ENCODE peak calls at places on chromosome 10, in five cellular contexts. S is SK-N-SH, U is HL-60, C is SK-N-MC, G is sigmoid colon. L is an unnamed sample.

GRCh38 chr10:23189024-23189423 is 3.1 kb upstream of the PTF1A start:
- DNase-seq in U (no peak), C (no peak), G (no peak), S (no peak), L (no peak)

GRCh38 chr10:128097783-128098182 is 28.4 kb downstream of the MKI67 start:
- DNase-seq in C (no peak), U (no peak), G (no peak), S (no peak), L (no peak)

GRCh38 chr10:101136708-101137121 is 5.6 kb downstream of the TLX1 start:
- DNase-seq in C (no peak), U (no peak), G (no peak), S (no peak), L (peak; percentile 53)

GRCh38 chr10:124251317-124251716 is 157.9 kb upstream of the CHST15 start:
- DNase-seq in U (peak; percentile 32), S (no peak), C (no peak), G (no peak), L (no peak)

GRCh38 chr10:123636598-123637325 is 29.4 kb upstream of the GPR26 start:
- DNase-seq in S (no peak), G (no peak), C (no peak), U (no peak), L (no peak)

GRCh38 chr10:57507788-57508187 is 759.9 kb downstream of the IPMK start:
- DNase-seq in S (no peak), C (no peak), G (peak; percentile 52), U (no peak), L (peak; percentile 49)

GRCh38 chr10:127854769-127855583 is 37.8 kb downstream of the CLRN3 start:
- DNase-seq in G (no peak), C (no peak), S (no peak), U (no peak), L (no peak)

GRCh38 chr10:72953687-72954086 is 919 bp downstream of the PLA2G12B start:
- DNase-seq in U (no peak), G (no peak), S (peak; percentile 27), C (no peak), L (peak; percentile 47)

GRCh38 chr10:86685893-86686632 is 17.8 kb downstream of the LDB3 start:
- DNase-seq in S (no peak), G (no peak), U (no peak), C (no peak), L (no peak)

GRCh38 chr10:90718185-90718584 is 139.7 kb downstream of the HTR7 start:
- DNase-seq in S (no peak), U (no peak), G (no peak), C (no peak), L (no peak)

GRCh38 chr10:119655566-119656001 is 4.4 kb downstream of the BAG3 start:
- DNase-seq in S (peak; percentile 51), G (peak; percentile 95), U (no peak), C (no peak), L (peak; percentile 47)

GRCh38 chr10:81898518-81898917 is 23.5 kb downstream of the NRG3 start:
- DNase-seq in G (no peak), S (no peak), U (no peak), C (no peak), L (no peak)

GRCh38 chr10:112985701-112986510 is 35.9 kb downstream of the TCF7L2 start:
- DNase-seq in S (no peak), U (peak; percentile 80), G (no peak), C (no peak), L (no peak)

GRCh38 chr10:17214991-17215781 is 12.9 kb upstream of the VIM start:
- DNase-seq in C (no peak), S (no peak), G (no peak), U (peak; percentile 20), L (no peak)

GRCh38 chr10:133442191-133442966 is 11.4 kb upstream of the SCART1 start:
- DNase-seq in C (no peak), S (peak; percentile 13), U (peak; percentile 85), G (peak; percentile 61), L (peak; percentile 74)

GRCh38 chr10:101133489-101134298 is 2.6 kb downstream of the TLX1 start:
- DNase-seq in G (no peak), U (no peak), C (no peak), S (peak; percentile 50), L (peak; percentile 64)

GRCh38 chr10:96217711-96218110 is 53.7 kb downstream of the BLNK start:
- DNase-seq in U (no peak), G (no peak), C (no peak), S (no peak), L (no peak)

GRCh38 chr10:663466-663751 is 26.1 kb downstream of the DIP2C start:
- DNase-seq in C (no peak), S (no peak), U (no peak), G (no peak), L (no peak)

GRCh38 chr10:124688366-124688765 is 55.8 kb downstream of the FAM53B start:
- DNase-seq in U (no peak), C (no peak), S (no peak), G (no peak), L (no peak)

GRCh38 chr10:62724465-62724864 is 80.1 kb upstream of the ADO start:
- DNase-seq in S (no peak), C (no peak), U (no peak), G (no peak), L (peak; percentile 9)

GRCh38 chr10:70711911-70712310 is 39.6 kb downstream of the ADAMTS14 start:
- DNase-seq in U (no peak), C (no peak), G (no peak), S (no peak), L (no peak)

GRCh38 chr10:62817763-62818425 is 1.7 kb upstream of the EGR2 start:
- DNase-seq in C (no peak), U (peak; percentile 45), G (peak; percentile 81), S (peak; percentile 94), L (peak; percentile 80)

GRCh38 chr10:44689368-44689767 is 221.8 kb upstream of the TMEM72 start:
- DNase-seq in S (no peak), G (no peak), U (no peak), C (no peak), L (no peak)

GRCh38 chr10:218753-219152 is 83.5 kb downstream of the ZMYND11 start:
- DNase-seq in S (no peak), U (no peak), G (no peak), C (no peak), L (no peak)

GRCh38 chr10:10165415-10165814 is 852.3 kb upstream of the CELF2 start:
- DNase-seq in G (no peak), S (no peak), U (no peak), C (no peak), L (no peak)
- TF ChIP-seq POLR2AphosphoS5 in G (no peak), S (no peak), U (no peak), C (no peak), L (no peak)

GRCh38 chr10:4427524-4427923 is 398.5 kb upstream of the AKR1E2 start:
- DNase-seq in U (no peak), S (no peak), G (no peak), C (no peak), L (no peak)

GRCh38 chr10:4431114-4431862 is 394.7 kb upstream of the AKR1E2 start:
- DNase-seq in U (no peak), C (no peak), S (no peak), G (no peak), L (no peak)

GRCh38 chr10:4429538-4429937 is 396.5 kb upstream of the AKR1E2 start:
- DNase-seq in G (no peak), S (no peak), C (no peak), U (no peak), L (no peak)

GRCh38 chr10:4426866-4427265 is 399.1 kb upstream of the AKR1E2 start:
- DNase-seq in G (no peak), U (no peak), S (no peak), C (no peak), L (no peak)
- TF ChIP-seq POLR2AphosphoS5 in G (no peak), U (no peak), S (no peak), C (no peak), L (no peak)

DNA sequence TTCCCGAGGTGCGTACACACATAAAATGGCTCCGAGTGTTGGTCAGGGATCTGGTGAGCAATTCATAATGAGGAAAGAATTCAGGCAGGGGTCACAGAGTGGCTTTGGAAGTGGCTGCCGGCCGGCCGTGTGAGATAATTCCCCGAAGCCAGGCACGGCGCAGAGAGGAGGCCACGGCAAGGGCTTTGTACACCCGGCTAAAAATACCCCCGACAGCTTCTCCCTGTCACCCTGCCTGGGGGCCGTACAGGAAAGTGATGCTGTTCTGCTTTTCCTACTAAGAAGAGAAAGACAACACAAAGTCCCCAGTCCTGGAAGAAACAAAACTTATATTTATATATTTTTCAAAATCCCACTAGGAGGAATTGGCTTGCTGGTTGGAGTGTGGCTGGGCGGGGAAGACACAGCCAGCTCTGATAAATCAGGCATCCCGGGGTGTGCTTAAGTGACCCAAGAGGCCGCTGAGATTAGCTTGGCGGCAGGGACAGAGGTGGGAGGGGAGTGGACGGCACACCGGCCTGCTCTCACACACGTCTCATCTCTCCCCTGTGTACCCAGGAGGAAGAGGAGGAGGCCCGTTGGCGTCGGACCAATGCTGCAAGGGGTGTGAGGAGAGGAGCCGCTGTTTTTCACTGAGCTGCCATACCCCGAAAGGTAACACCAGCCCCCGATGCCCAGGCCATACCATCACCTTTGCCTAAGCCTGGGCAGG is 70.5 kb downstream of the ZMIZ1 start:
- DNase-seq in S (no peak), G (peak; percentile 89), C (no peak), U (no peak), L (peak; percentile 71)
- TF ChIP-seq POLR2AphosphoS5 in S (no peak), G (peak; percentile 33), C (no peak), U (no peak), L (peak; percentile 47)

GRCh38 chr10:77505431-77506334 is 131.9 kb downstream of the KCNMA1 start:
- DNase-seq in S (no peak), G (no peak), U (no peak), C (no peak), L (no peak)

GRCh38 chr10:77507313-77507712 is 130.3 kb downstream of the KCNMA1 start:
- DNase-seq in S (peak; percentile 50), G (no peak), C (no peak), U (no peak), L (no peak)

GRCh38 chr10:77508076-77508475 is 129.5 kb downstream of the KCNMA1 start:
- DNase-seq in G (no peak), S (no peak), U (no peak), C (no peak), L (no peak)

GRCh38 chr10:77504870-77505257 is 132.7 kb downstream of the KCNMA1 start:
- DNase-seq in S (no peak), U (no peak), C (no peak), G (no peak), L (peak; percentile 48)

DNA sequence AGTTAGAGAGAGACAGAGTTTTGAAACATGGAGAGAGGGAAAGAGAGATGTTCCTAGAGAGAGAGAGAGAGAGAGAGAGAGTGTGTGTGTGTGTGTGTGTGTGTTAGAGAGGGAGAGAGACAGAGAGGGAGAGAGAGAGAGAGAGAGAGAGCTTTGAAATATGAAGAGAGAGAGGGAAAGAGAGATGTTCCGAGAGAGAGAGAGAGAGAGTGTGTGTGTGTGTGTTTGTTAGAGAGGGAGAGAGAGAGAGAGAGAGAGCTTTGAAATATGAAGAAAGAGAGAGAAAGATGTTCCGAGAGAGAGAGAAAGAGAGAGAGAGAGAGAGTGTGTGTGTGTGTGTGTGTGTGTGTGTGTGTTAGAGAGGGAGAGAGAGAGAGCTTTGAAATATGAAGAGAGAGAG is 131.1 kb downstream of the KCNMA1 start:
- DNase-seq in U (no peak), G (no peak), C (no peak), S (no peak), L (no peak)
- TF ChIP-seq POLR2AphosphoS5 in U (no peak), G (no peak), C (no peak), S (no peak), L (no peak)

L was measured in upper lobe of left lung.